ENCODE peak calls at places on chromosomes 12 and 14, in ten cellular contexts. W is tibial artery; U is AG04450; T is uterus; F is ovary; I is fibroblast of pulmonary artery; X is CD4-positive, alpha-beta T cell; S is cardiac fibroblast; D is fibroblast of the aortic adventitia; E is GM10248. L is an unnamed sample.
A peak's percentile ranks its signal among the peaks of the same experiment; 100 is the strongest.

GRCh38 chr14:67934087-67934486 is 114.5 kb downstream of the RAD51B start:
- DNase-seq in W (no peak), D (peak; percentile 93), F (no peak), T (peak; percentile 63), I (peak; percentile 93), U (peak; percentile 55), E (peak; percentile 40), X (no peak), S (peak; percentile 89), L (peak; percentile 29)

GRCh38 chr12:12379831-12380730 is 23.2 kb downstream of the BORCS5 start:
- DNase-seq in X (no peak), W (no peak), F (no peak), S (peak; percentile 40), I (no peak), D (peak; percentile 44), T (no peak), U (no peak), E (no peak), L (no peak)

GRCh38 chr12:132227782-132228417 is 83.6 kb downstream of the NOC4L start:
- DNase-seq in I (no peak), W (no peak), U (no peak), D (no peak), X (no peak), F (no peak), T (no peak), S (no peak), E (no peak), L (no peak)

GRCh38 chr12:34126239-34126641 is 103.9 kb downstream of the ALG10 start:
- DNase-seq in X (no peak), S (no peak), T (no peak), E (no peak), D (no peak), I (no peak), F (no peak), U (no peak), W (no peak), L (no peak)

GRCh38 chr14:89188492-89188891 is 228.5 kb downstream of the FOXN3 start:
- DNase-seq in I (no peak), F (no peak), S (no peak), X (no peak), T (no peak), D (no peak), W (no peak), U (no peak), E (no peak), L (no peak)

GRCh38 chr12:49553512-49554088 is 14.3 kb downstream of the MCRS1 start:
- DNase-seq in F (no peak), D (no peak), E (peak; percentile 67), X (no peak), S (peak; percentile 33), W (no peak), T (no peak), U (no peak), I (peak; percentile 22), L (no peak)

GRCh38 chr12:15731940-15732339 is 57.2 kb downstream of the EPS8 start:
- DNase-seq in X (no peak), E (no peak), U (no peak), F (no peak), D (no peak), W (no peak), T (no peak), S (no peak), I (no peak), L (no peak)

GRCh38 chr14:68682166-68683103 is 110.4 kb downstream of the ZFP36L1 start:
- DNase-seq in T (peak; percentile 87), I (peak; percentile 99), X (no peak), S (peak; percentile 99), W (peak; percentile 77), D (peak; percentile 100), F (no peak), U (peak; percentile 81), E (peak; percentile 53), L (peak; percentile 92)

GRCh38 chr12:124727244-124727673 is 136.4 kb downstream of the SCARB1 start:
- DNase-seq in X (no peak), F (no peak), T (peak; percentile 73), D (peak; percentile 49), I (peak; percentile 51), W (peak; percentile 77), U (no peak), S (peak; percentile 56), E (peak; percentile 58), L (no peak)

GRCh38 chr14:92039073-92039719 is 663 bp downstream of the TRIP11 start:
- DNase-seq in T (no peak), E (peak; percentile 40), X (no peak), D (peak; percentile 72), U (peak; percentile 32), I (peak; percentile 76), F (peak; percentile 73), W (peak; percentile 30), S (peak; percentile 71), L (no peak)

GRCh38 chr12:124289634-124290600 is 5.0 kb upstream of the RFLNA start:
- DNase-seq in S (peak; percentile 31), D (no peak), I (no peak), X (no peak), E (no peak), U (no peak), F (no peak), W (no peak), T (no peak), L (no peak)

DNA sequence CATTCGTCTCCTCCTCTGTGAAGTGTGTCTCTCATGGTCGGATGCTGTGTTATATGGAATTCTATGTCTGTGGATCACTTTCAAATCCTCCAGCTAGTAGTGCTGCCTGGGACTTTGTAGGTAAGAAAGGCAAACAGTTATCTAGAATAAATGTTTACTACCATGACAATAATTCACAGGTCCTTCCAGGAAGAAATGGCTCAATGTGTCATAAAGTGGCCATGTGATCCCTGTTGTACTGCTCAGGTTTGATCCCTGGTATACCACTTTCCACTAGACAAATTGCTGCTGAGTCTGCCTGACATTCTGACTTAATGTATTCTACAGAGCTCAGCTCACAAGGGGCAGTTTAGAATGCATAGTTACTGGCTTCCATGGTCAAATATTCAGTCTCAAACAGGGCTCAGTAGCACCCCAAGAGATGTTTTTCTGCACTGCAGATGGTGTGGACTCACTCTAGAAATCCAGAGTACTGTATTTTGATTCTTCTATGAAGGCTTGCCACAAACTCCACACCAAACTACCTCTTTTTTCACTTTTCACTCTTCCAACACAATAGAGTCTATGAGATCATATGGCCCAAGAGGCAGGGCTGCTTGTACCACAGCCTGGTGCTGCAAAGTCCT is 21.8 kb downstream of the TSHR start:
- DNase-seq in W (no peak), T (no peak), E (no peak), S (no peak), U (no peak), X (no peak), F (no peak), I (no peak), D (no peak), L (no peak)
- TF ChIP-seq CTCF in W (no peak), T (no peak), E (no peak), S (no peak), U (no peak), X (no peak), F (no peak), I (no peak), D (no peak), L (no peak)

DNA sequence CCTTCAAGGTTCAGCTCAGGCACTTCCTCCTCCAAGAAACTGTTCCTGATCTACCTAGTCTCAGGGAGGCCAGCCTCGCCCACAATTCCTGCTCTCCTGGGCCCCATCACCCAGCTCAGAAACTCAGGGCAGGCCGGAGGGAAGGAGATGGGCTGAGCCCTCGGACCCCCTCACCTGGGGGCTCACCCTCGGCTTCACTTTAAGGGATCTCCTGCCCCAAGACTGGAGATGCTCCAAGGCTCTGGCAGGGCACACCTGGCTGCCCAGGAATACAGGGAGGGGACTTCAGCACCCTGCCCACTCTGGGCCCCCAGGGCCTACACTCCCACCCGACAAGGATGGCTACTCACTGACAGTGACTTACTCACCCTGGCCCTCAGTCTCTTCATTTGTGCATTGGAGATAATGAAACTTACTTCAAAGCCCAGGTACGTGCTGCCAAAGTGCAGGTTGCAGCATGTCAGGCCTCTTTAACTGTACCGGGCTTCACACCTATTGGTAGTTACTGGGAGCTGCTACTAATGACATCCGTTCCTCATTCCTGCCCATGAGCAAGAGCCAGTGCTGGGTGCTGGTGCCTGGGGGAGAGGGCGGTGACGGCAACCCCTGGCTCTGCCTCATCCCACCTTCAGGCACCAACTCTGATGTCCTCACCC is 21.0 kb upstream of the PPP1R13B start:
- DNase-seq in F (no peak), X (no peak), U (no peak), W (no peak), S (no peak), I (no peak), T (no peak), D (no peak), E (no peak), L (no peak)
- TF ChIP-seq CTCF in F (no peak), X (no peak), U (no peak), W (no peak), S (no peak), I (no peak), T (no peak), D (no peak), E (no peak), L (no peak)

GRCh38 chr12:47377414-47378221 is 297.9 kb upstream of the AMIGO2 start:
- DNase-seq in W (peak; percentile 89), I (peak; percentile 100), E (no peak), U (peak; percentile 97), D (peak; percentile 100), X (no peak), T (peak; percentile 99), F (peak; percentile 98), S (peak; percentile 99), L (peak; percentile 99)
- TF ChIP-seq CTCF in W (no peak), I (peak; percentile 14), E (no peak), U (no peak), D (peak; percentile 9), X (no peak), T (no peak), F (no peak), S (no peak), L (no peak)

GRCh38 chr12:97854477-97854876 is 391.9 kb downstream of the RMST start:
- DNase-seq in T (no peak), D (no peak), W (no peak), E (no peak), X (no peak), S (no peak), I (no peak), F (no peak), U (no peak), L (no peak)
- TF ChIP-seq CTCF in T (no peak), D (no peak), W (no peak), E (no peak), X (no peak), S (no peak), I (no peak), F (no peak), U (no peak), L (no peak)

DNA sequence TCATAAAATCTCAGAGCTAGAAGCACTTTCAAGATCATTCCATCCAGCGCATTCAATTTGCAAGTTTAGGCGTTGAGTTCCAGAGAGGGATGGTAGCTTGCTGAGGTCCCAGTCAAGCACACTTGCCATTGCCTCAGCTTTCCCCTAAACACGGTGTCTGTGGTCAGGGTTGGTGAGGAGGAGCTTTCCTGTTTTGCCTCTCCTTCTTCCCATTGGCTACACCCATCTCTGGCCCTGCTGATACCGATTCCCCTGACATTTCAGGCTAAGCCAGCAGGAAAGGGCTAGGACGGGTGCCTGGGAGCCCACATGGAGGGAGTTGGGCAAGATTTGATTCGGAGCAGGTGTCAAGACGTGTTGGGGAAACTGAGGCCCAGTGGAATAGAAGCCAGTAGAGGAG is 9.1 kb downstream of the NFATC4 start:
- DNase-seq in F (no peak), D (no peak), E (no peak), U (no peak), T (no peak), W (no peak), X (no peak), I (no peak), S (no peak), L (no peak)
- TF ChIP-seq CTCF in F (no peak), D (no peak), E (no peak), U (no peak), T (no peak), W (no peak), X (no peak), I (no peak), S (no peak), L (no peak)

GRCh38 chr14:94334837-94335236 is 11.7 kb upstream of the SERPINA6 start:
- DNase-seq in S (no peak), X (no peak), F (no peak), T (no peak), I (no peak), D (no peak), E (no peak), W (no peak), U (no peak), L (no peak)
- TF ChIP-seq CTCF in S (no peak), X (no peak), F (no peak), T (no peak), I (no peak), D (no peak), E (no peak), W (no peak), U (no peak), L (no peak)